ENCODE peak calls at places on chromosomes 1 and 21, in six cellular contexts. M, U, A, K, Z and B are unnamed samples.

GRCh38 chr1:110390096-110390495 is 730 bp downstream of the SLC16A4 start:
- DNase-seq in K (peak), Z (no peak), U (no peak), A (no peak), M (peak), B (no peak)

GRCh38 chr1:101587749-101588148 is 350.9 kb downstream of the S1PR1 start:
- DNase-seq in K (no peak), Z (no peak), U (no peak), M (no peak), A (no peak), B (no peak)

GRCh38 chr1:99580451-99580850 is 65.5 kb upstream of the PALMD start:
- DNase-seq in A (no peak), U (no peak), Z (no peak), M (no peak), K (no peak), B (no peak)

GRCh38 chr1:28582248-28582615 is 9.8 kb upstream of the RAB42 start:
- DNase-seq in A (no peak), M (peak), U (no peak), Z (no peak), K (no peak), B (no peak)

GRCh38 chr1:34582356-34582755 is 172.5 kb upstream of the GJB5 start:
- DNase-seq in U (no peak), A (no peak), M (no peak), Z (no peak), K (no peak), B (no peak)

GRCh38 chr21:41816583-41817165 is 49.8 kb upstream of the RIPK4 start:
- DNase-seq in Z (peak), M (peak), A (peak), U (no peak), K (peak), B (peak)

GRCh38 chr1:200535605-200536004 is 84.9 kb downstream of the KIF14 start:
- DNase-seq in M (peak), U (no peak), K (no peak), A (peak), Z (peak), B (peak)

GRCh38 chr1:229714964-229715603 is 89.0 kb downstream of the URB2 start:
- DNase-seq in K (no peak), A (peak), Z (peak), M (no peak), U (no peak), B (no peak)

GRCh38 chr21:33840771-33841170 is 74.8 kb downstream of the ATP5PO start:
- DNase-seq in U (no peak), A (no peak), M (no peak), K (no peak), Z (no peak), B (no peak)

GRCh38 chr1:166763318-166763717 is 76.0 kb upstream of the POGK start:
- DNase-seq in U (no peak), A (no peak), K (no peak), Z (no peak), M (no peak), B (no peak)

GRCh38 chr1:228867093-228867950 is 132.0 kb downstream of the RHOU start:
- DNase-seq in M (no peak), K (no peak), Z (no peak), U (no peak), A (no peak), B (no peak)

GRCh38 chr1:156444407-156445001 is 56.1 kb downstream of the MEF2D start:
- DNase-seq in Z (no peak), K (no peak), A (peak), U (no peak), M (no peak), B (no peak)

GRCh38 chr1:17929224-17929623 is 174.1 kb downstream of the ACTL8 start:
- DNase-seq in A (no peak), K (no peak), M (no peak), U (no peak), Z (no peak), B (no peak)

GRCh38 chr1:82260051-82260450 is 459.3 kb downstream of the ADGRL2 start:
- DNase-seq in M (no peak), Z (no peak), A (no peak), K (no peak), U (no peak), B (no peak)